ENCODE peak calls at places on chromosomes 6 and 20, in six cellular contexts. One of them, this sample, is unnamed.

GRCh38 chr6:33313105-33313708 is 671 bp downstream of the TAPBP start:
- DNase-seq in HCT116: no peak
- DNase-seq in neural progenitor cell: peak
- DNase-seq in PC-3: no peak
- DNase-seq in SK-N-SH: peak
- DNase-seq in MM.1S: peak
- DNase-seq in this sample: peak

GRCh38 chr6:151300267-151300930 is 60.6 kb downstream of the AKAP12 start:
- DNase-seq in HCT116: no peak
- DNase-seq in neural progenitor cell: no peak
- DNase-seq in PC-3: no peak
- DNase-seq in SK-N-SH: no peak
- DNase-seq in MM.1S: no peak
- DNase-seq in this sample: no peak

GRCh38 chr20:63465380-63466249 is 6.8 kb downstream of the KCNQ2 start:
- DNase-seq in HCT116: no peak
- DNase-seq in neural progenitor cell: no peak
- DNase-seq in PC-3: no peak
- DNase-seq in SK-N-SH: no peak
- DNase-seq in MM.1S: no peak
- DNase-seq in this sample: no peak

GRCh38 chr6:112320561-112321300 is 26.4 kb upstream of the RFPL4B start:
- DNase-seq in HCT116: no peak
- DNase-seq in neural progenitor cell: no peak
- DNase-seq in PC-3: no peak
- DNase-seq in SK-N-SH: no peak
- DNase-seq in MM.1S: no peak
- DNase-seq in this sample: peak

GRCh38 chr20:49768204-49769124 is 44.2 kb upstream of the SLC9A8 start:
- DNase-seq in HCT116: no peak
- DNase-seq in neural progenitor cell: peak
- DNase-seq in PC-3: peak
- DNase-seq in SK-N-SH: no peak
- DNase-seq in MM.1S: peak
- DNase-seq in this sample: peak

GRCh38 chr6:112338310-112338709 is 8.8 kb upstream of the RFPL4B start:
- DNase-seq in HCT116: no peak
- DNase-seq in neural progenitor cell: no peak
- DNase-seq in PC-3: no peak
- DNase-seq in SK-N-SH: no peak
- DNase-seq in MM.1S: no peak
- DNase-seq in this sample: peak

GRCh38 chr6:4185419-4185818 is 50.0 kb upstream of the ECI2 start:
- DNase-seq in HCT116: no peak
- DNase-seq in neural progenitor cell: no peak
- DNase-seq in PC-3: no peak
- DNase-seq in SK-N-SH: no peak
- DNase-seq in MM.1S: no peak
- DNase-seq in this sample: no peak

GRCh38 chr20:47675190-47676142 is 109.8 kb downstream of the SULF2 start:
- DNase-seq in HCT116: no peak
- DNase-seq in neural progenitor cell: peak
- DNase-seq in PC-3: no peak
- DNase-seq in SK-N-SH: no peak
- DNase-seq in MM.1S: no peak
- DNase-seq in this sample: no peak

GRCh38 chr20:19786311-19786710 is 28.3 kb downstream of the RIN2 start:
- DNase-seq in HCT116: no peak
- DNase-seq in neural progenitor cell: peak
- DNase-seq in PC-3: peak
- DNase-seq in SK-N-SH: no peak
- DNase-seq in MM.1S: no peak
- DNase-seq in this sample: peak

GRCh38 chr6:127389706-127390105 is 46.3 kb upstream of the ECHDC1 start:
- DNase-seq in HCT116: no peak
- DNase-seq in neural progenitor cell: no peak
- DNase-seq in PC-3: no peak
- DNase-seq in SK-N-SH: no peak
- DNase-seq in MM.1S: no peak
- DNase-seq in this sample: no peak

GRCh38 chr20:24164360-24164759 is 175.8 kb upstream of the GGTLC1 start:
- DNase-seq in HCT116: no peak
- DNase-seq in neural progenitor cell: peak
- DNase-seq in PC-3: peak
- DNase-seq in SK-N-SH: peak
- DNase-seq in MM.1S: peak
- DNase-seq in this sample: peak

GRCh38 chr6:11025911-11026635 is 18.0 kb downstream of the ELOVL2 start:
- DNase-seq in HCT116: no peak
- DNase-seq in neural progenitor cell: peak
- DNase-seq in PC-3: no peak
- DNase-seq in SK-N-SH: no peak
- DNase-seq in MM.1S: peak
- DNase-seq in this sample: no peak

GRCh38 chr6:146990284-146990683 is 213.9 kb upstream of the STXBP5 start:
- DNase-seq in HCT116: no peak
- DNase-seq in neural progenitor cell: no peak
- DNase-seq in PC-3: no peak
- DNase-seq in SK-N-SH: no peak
- DNase-seq in MM.1S: no peak
- DNase-seq in this sample: peak

GRCh38 chr20:34755367-34755766 is 51.2 kb downstream of the TP53INP2 start:
- DNase-seq in HCT116: no peak
- DNase-seq in neural progenitor cell: no peak
- DNase-seq in PC-3: no peak
- DNase-seq in SK-N-SH: no peak
- DNase-seq in MM.1S: no peak
- DNase-seq in this sample: no peak

GRCh38 chr20:6058684-6059295 is 4.9 kb upstream of the LRRN4 start:
- DNase-seq in HCT116: no peak
- DNase-seq in neural progenitor cell: no peak
- DNase-seq in PC-3: peak
- DNase-seq in SK-N-SH: no peak
- DNase-seq in MM.1S: no peak
- DNase-seq in this sample: no peak

GRCh38 chr6:91045152-91045551 is 458.3 kb upstream of the MAP3K7 start:
- DNase-seq in HCT116: no peak
- DNase-seq in neural progenitor cell: no peak
- DNase-seq in PC-3: no peak
- DNase-seq in SK-N-SH: no peak
- DNase-seq in MM.1S: no peak
- DNase-seq in this sample: no peak
- TF ChIP-seq EZH2phosphoT487 in HCT116: no peak
- TF ChIP-seq EZH2phosphoT487 in neural progenitor cell: no peak
- TF ChIP-seq EZH2phosphoT487 in PC-3: no peak
- TF ChIP-seq EZH2phosphoT487 in SK-N-SH: no peak
- TF ChIP-seq EZH2phosphoT487 in MM.1S: no peak
- TF ChIP-seq EZH2phosphoT487 in this sample: no peak

GRCh38 chr20:38809942-38810341 is 4.4 kb downstream of the PPP1R16B start:
- DNase-seq in HCT116: no peak
- DNase-seq in neural progenitor cell: no peak
- DNase-seq in PC-3: no peak
- DNase-seq in SK-N-SH: no peak
- DNase-seq in MM.1S: no peak
- DNase-seq in this sample: no peak

GRCh38 chr20:38812182-38812581 is 6.7 kb downstream of the PPP1R16B start:
- DNase-seq in HCT116: no peak
- DNase-seq in neural progenitor cell: no peak
- DNase-seq in PC-3: no peak
- DNase-seq in SK-N-SH: no peak
- DNase-seq in MM.1S: no peak
- DNase-seq in this sample: no peak

GRCh38 chr20:38811769-38812168 is 6.3 kb downstream of the PPP1R16B start:
- DNase-seq in HCT116: no peak
- DNase-seq in neural progenitor cell: no peak
- DNase-seq in PC-3: no peak
- DNase-seq in SK-N-SH: no peak
- DNase-seq in MM.1S: no peak
- DNase-seq in this sample: no peak

GRCh38 chr20:38810926-38811325 is 5.4 kb downstream of the PPP1R16B start:
- DNase-seq in HCT116: no peak
- DNase-seq in neural progenitor cell: no peak
- DNase-seq in PC-3: no peak
- DNase-seq in SK-N-SH: no peak
- DNase-seq in MM.1S: no peak
- DNase-seq in this sample: no peak

GRCh38 chr20:38812915-38813573 is 7.5 kb downstream of the PPP1R16B start:
- DNase-seq in HCT116: no peak
- DNase-seq in neural progenitor cell: no peak
- DNase-seq in PC-3: no peak
- DNase-seq in SK-N-SH: no peak
- DNase-seq in MM.1S: no peak
- DNase-seq in this sample: no peak
- H3K9ac ChIP-seq in HCT116: no peak
- H3K9ac ChIP-seq in neural progenitor cell: no peak
- H3K9ac ChIP-seq in PC-3: no peak
- H3K9ac ChIP-seq in SK-N-SH: no peak
- H3K9ac ChIP-seq in MM.1S: no peak
- H3K9ac ChIP-seq in this sample: no peak

GRCh38 chr6:150251566-150252186 is 108.8 kb downstream of the PPP1R14C start:
- DNase-seq in HCT116: no peak
- DNase-seq in neural progenitor cell: no peak
- DNase-seq in PC-3: no peak
- DNase-seq in SK-N-SH: no peak
- DNase-seq in MM.1S: no peak
- DNase-seq in this sample: no peak
- TF ChIP-seq EZH2phosphoT487 in HCT116: no peak
- TF ChIP-seq EZH2phosphoT487 in neural progenitor cell: no peak
- TF ChIP-seq EZH2phosphoT487 in PC-3: no peak
- TF ChIP-seq EZH2phosphoT487 in SK-N-SH: no peak
- TF ChIP-seq EZH2phosphoT487 in MM.1S: no peak
- TF ChIP-seq EZH2phosphoT487 in this sample: no peak

DNA sequence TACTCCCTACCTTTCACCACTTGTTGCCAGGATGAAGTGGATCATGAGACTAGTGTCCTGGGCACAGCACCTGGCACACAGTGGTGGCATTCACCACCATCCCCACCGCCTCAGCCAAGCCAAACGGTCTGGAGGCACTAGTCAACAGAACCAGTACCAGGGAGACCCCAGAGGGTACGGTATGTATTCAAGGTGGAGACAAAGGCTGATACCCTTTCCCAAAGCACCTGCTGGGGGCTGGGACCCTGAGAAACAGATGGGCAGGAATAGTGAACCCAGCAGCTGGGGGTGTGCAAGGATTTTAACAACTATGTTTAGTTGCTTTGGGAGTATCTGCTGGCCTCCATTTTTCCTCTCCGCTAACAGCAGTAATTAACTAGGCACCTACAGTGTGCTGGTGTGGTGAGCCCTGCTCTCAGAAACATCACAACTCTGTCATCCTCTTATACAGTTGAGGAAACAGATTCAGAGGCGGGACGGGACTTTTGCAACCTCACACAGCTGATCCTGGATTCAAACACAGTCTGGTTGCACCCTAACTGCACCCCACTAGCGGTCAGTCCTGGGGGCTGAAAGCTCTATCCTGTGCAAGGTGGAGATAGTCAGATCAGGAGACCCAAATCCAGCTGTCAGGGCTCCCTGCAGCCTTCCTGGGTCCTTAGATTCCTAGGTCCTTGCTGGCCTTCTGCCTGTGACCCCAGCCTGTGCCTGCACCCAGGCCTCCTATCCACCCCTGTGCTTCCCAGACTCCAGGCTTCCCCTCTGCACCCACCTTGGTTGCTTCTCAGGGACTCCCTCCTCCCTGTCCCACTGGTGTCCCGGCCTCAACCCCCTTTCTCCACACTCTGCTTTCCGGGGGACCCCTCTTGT is 1.2 kb downstream of the SNTA1 start:
- DNase-seq in HCT116: no peak
- DNase-seq in neural progenitor cell: no peak
- DNase-seq in PC-3: no peak
- DNase-seq in SK-N-SH: no peak
- DNase-seq in MM.1S: no peak
- DNase-seq in this sample: no peak
- H3K9ac ChIP-seq in HCT116: peak
- H3K9ac ChIP-seq in neural progenitor cell: no peak
- H3K9ac ChIP-seq in PC-3: no peak
- H3K9ac ChIP-seq in SK-N-SH: peak
- H3K9ac ChIP-seq in MM.1S: no peak
- H3K9ac ChIP-seq in this sample: peak

DNA sequence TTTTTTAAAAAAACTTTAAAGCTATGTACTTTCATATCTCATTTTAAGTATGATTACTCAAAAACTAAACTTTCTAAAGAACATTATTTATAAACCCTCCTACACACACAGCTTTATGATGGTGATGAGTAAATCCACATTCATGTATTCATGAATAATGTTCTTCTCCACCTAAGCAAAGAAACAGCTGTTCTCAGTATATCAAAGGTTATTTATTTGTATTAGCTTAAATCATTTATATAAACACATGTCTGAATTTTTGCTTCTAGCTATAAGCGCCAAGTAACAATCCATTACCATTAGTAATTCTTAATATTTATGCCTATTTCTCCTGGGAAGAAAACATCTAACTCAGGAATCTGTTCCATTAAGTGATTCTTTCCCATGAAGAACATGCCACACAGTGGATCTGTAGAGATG is 63.3 kb downstream of the SMLR1 start:
- DNase-seq in HCT116: no peak
- DNase-seq in neural progenitor cell: no peak
- DNase-seq in PC-3: peak
- DNase-seq in SK-N-SH: no peak
- DNase-seq in MM.1S: no peak
- DNase-seq in this sample: peak
- TF ChIP-seq EZH2phosphoT487 in HCT116: no peak
- TF ChIP-seq EZH2phosphoT487 in neural progenitor cell: no peak
- TF ChIP-seq EZH2phosphoT487 in PC-3: no peak
- TF ChIP-seq EZH2phosphoT487 in SK-N-SH: no peak
- TF ChIP-seq EZH2phosphoT487 in MM.1S: no peak
- TF ChIP-seq EZH2phosphoT487 in this sample: peak

DNA sequence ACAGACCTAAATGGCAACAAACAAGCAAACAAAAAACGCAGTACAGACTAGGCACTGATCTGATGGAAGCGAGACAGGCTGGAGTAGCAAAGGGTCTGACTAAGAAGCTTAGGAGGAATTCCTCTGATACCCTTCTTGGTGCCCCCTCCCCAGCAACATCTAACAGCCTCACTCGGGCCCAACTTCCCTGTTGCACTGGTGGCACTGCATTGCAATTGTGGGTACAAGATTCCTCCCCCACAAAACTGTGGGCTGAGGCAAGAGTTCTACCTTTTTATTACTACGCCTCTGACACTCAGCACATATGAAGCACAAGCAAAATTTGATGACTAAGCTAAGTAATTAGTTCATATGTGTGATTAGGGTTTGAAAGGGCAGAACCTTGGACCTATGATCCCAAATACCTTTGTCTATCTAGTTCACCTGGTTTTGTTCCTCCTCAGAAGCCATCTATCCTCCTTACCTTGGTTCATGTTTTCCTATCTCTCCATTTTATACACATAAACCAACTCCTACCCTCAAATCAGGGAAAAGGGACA is 83.5 kb downstream of the ZHX3 start:
- DNase-seq in HCT116: no peak
- DNase-seq in neural progenitor cell: no peak
- DNase-seq in PC-3: no peak
- DNase-seq in SK-N-SH: no peak
- DNase-seq in MM.1S: no peak
- DNase-seq in this sample: peak
- H3K9ac ChIP-seq in HCT116: no peak
- H3K9ac ChIP-seq in neural progenitor cell: no peak
- H3K9ac ChIP-seq in PC-3: no peak
- H3K9ac ChIP-seq in SK-N-SH: no peak
- H3K9ac ChIP-seq in MM.1S: no peak
- H3K9ac ChIP-seq in this sample: peak

This sample was measured in GM23248.